ENCODE peak calls at places on chromosomes 3 and 15, in five cellular contexts. Z, A, D, L and Y are unnamed samples. For H3K27me3, the result is how much of the 10 kb centered on the place peaks cover.

GRCh38 chr3:134300520-134300919 is 49.9 kb upstream of the RYK start:
- DNase-seq in Z (no peak), A (no peak), D (no peak), L (no peak), Y (no peak)

GRCh38 chr15:77874071-77874470 is 203.4 kb downstream of the TBC1D2B start:
- DNase-seq in Z (no peak), A (no peak), D (no peak), L (no peak), Y (no peak)

GRCh38 chr3:58111513-58112184 is 99.1 kb downstream of the DNASE1L3 start:
- DNase-seq in Z (no peak), A (no peak), D (peak), L (peak), Y (peak)

GRCh38 chr15:36331531-36332275 is 247.7 kb upstream of the CDIN1 start:
- DNase-seq in Z (no peak), A (no peak), D (no peak), L (no peak), Y (no peak)

GRCh38 chr15:40314723-40315276 is 7.1 kb upstream of the PLCB2 start:
- DNase-seq in Z (peak), A (no peak), D (no peak), L (no peak), Y (no peak)

GRCh38 chr3:135871311-135871710 is 94.2 kb upstream of the PPP2R3A start:
- DNase-seq in Z (no peak), A (no peak), D (no peak), L (no peak), Y (no peak)

GRCh38 chr15:71153823-71154524 is 38.7 kb downstream of the THSD4 start:
- DNase-seq in Z (no peak), A (no peak), D (no peak), L (no peak), Y (no peak)

GRCh38 chr3:71341721-71342120 is 241.8 kb downstream of the FOXP1 start:
- DNase-seq in Z (peak), A (no peak), D (no peak), L (no peak), Y (no peak)

GRCh38 chr15:31905054-31905453 is 125.3 kb upstream of the CHRNA7 start:
- DNase-seq in Z (no peak), A (no peak), D (no peak), L (peak), Y (peak)

GRCh38 chr3:10707984-10708868 is 107.8 kb upstream of the SLC6A11 start:
- DNase-seq in Z (no peak), A (no peak), D (no peak), L (no peak), Y (no peak)

GRCh38 chr15:69591905-69592508 is 139.4 kb downstream of the RPLP1 start:
- DNase-seq in Z (no peak), A (no peak), D (no peak), L (no peak), Y (no peak)

GRCh38 chr3:31174055-31174454 is 279.6 kb upstream of the GADL1 start:
- DNase-seq in Z (no peak), A (no peak), D (no peak), L (no peak), Y (no peak)

GRCh38 chr3:69118555-69118954 is 3.8 kb downstream of the LMOD3 start:
- DNase-seq in Z (no peak), A (no peak), D (no peak), L (no peak), Y (no peak)

GRCh38 chr3:133797396-133798105 is 8.1 kb upstream of the SRPRB start:
- DNase-seq in Z (peak), A (no peak), D (no peak), L (no peak), Y (no peak)

GRCh38 chr3:141913150-141913811 is 36.8 kb downstream of the ATP1B3 start:
- DNase-seq in Z (peak), A (peak), D (no peak), L (peak), Y (no peak)

GRCh38 chr15:57323806-57324589 is 52.3 kb upstream of the CGNL1 start:
- DNase-seq in Z (peak), A (peak), D (no peak), L (peak), Y (peak)

GRCh38 chr3:50352762-50353161 is 2.1 kb downstream of the CYB561D2 start:
- DNase-seq in Z (peak), A (no peak), D (no peak), L (no peak), Y (no peak)

GRCh38 chr3:149004622-149005021 is 13.3 kb downstream of the GYG1 start:
- DNase-seq in Z (peak), A (no peak), D (no peak), L (no peak), Y (no peak)

GRCh38 chr3:150495563-150496168 is 50.6 kb downstream of the SERP1 start:
- DNase-seq in Z (peak), A (peak), D (no peak), L (no peak), Y (no peak)

GRCh38 chr15:76930831-76931396 is 635 bp upstream of the RCN2 start:
- DNase-seq in Z (no peak), A (no peak), D (no peak), L (no peak), Y (no peak)

GRCh38 chr3:38738630-38739395 is 77.2 kb downstream of the SCN10A start:
- DNase-seq in Z (peak), A (peak), D (no peak), L (peak), Y (no peak)

GRCh38 chr15:58510715-58511465 is 79.1 kb downstream of the LIPC start:
- DNase-seq in Z (peak), A (no peak), D (no peak), L (no peak), Y (no peak)

GRCh38 chr3:184381261-184382224 is 1.7 kb downstream of the CHRD start:
- DNase-seq in Z (no peak), A (no peak), D (no peak), L (no peak), Y (peak)

GRCh38 chr3:66469220-66469640 is 31.6 kb downstream of the LRIG1 start:
- DNase-seq in Z (peak), A (no peak), D (no peak), L (no peak), Y (no peak)

GRCh38 chr3:31027914-31028313 is 133.5 kb upstream of the GADL1 start:
- DNase-seq in Z (no peak), A (no peak), D (no peak), L (no peak), Y (no peak)

GRCh38 chr3:128481438-128481942 is 11.5 kb downstream of the GATA2 start:
- DNase-seq in Z (no peak), A (no peak), D (no peak), L (no peak), Y (no peak)

GRCh38 chr15:70236306-70237103 is 138.8 kb upstream of the TLE3 start:
- DNase-seq in Z (peak), A (no peak), D (no peak), L (no peak), Y (peak)

GRCh38 chr15:92430067-92430435 is 36.4 kb downstream of the ST8SIA2 start:
- DNase-seq in Z (no peak), A (no peak), D (no peak), L (no peak), Y (no peak)

GRCh38 chr3:141796436-141797166 is 33.4 kb downstream of the GRK7 start:
- DNase-seq in Z (no peak), A (peak), D (no peak), L (peak), Y (peak)

GRCh38 chr3:88000853-88001252 is 58.0 kb downstream of the CGGBP1 start:
- DNase-seq in Z (no peak), A (no peak), D (no peak), L (peak), Y (no peak)

GRCh38 chr3:5733995-5734394 is 546.5 kb downstream of the EDEM1 start:
- DNase-seq in Z (no peak), A (no peak), D (no peak), L (no peak), Y (no peak)

GRCh38 chr3:186166036-186166435 is 57.1 kb upstream of the ETV5 start:
- DNase-seq in Z (no peak), A (no peak), D (no peak), L (no peak), Y (no peak)

GRCh38 chr3:72679540-72680198 is 168.6 kb downstream of the SHQ1 start:
- DNase-seq in Z (no peak), A (no peak), D (no peak), L (no peak), Y (no peak)

GRCh38 chr3:163622384-163622783 is 1455.9 kb downstream of the SI start:
- DNase-seq in Z (no peak), A (no peak), D (no peak), L (no peak), Y (no peak)

GRCh38 chr3:119497824-119498187 is 541 bp upstream of the TIMMDC1 start:
- DNase-seq in Z (peak), A (no peak), D (peak), L (peak), Y (peak)

GRCh38 chr3:35800960-35801459 is 161.7 kb downstream of the ARPP21 start:
- DNase-seq in Z (no peak), A (no peak), D (no peak), L (no peak), Y (no peak)

GRCh38 chr3:171940250-171940649 is 97.1 kb downstream of the TMEM212 start:
- DNase-seq in Z (no peak), A (no peak), D (no peak), L (no peak), Y (no peak)

DNA sequence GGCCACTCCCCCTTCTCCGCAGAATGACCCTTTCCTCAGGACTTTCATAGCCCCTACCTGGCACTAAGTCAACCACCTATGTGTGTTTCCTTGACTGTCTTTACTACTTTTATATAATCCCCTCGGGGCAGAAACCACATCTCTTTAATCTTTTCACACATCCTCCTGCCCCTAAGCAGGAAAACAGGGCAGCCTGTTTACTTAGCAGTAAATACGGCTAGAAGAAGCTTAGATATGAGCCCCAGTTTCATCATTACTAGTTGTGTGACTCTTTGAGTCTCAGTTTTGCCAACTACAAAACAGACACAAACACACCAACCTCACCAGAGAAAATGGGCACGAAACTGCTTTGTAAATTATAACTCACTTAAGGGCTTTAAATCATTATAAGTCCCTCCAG is 98.3 kb downstream of the CYP19A1 start:
- DNase-seq in Z (no peak), A (no peak), D (no peak), L (no peak), Y (no peak)
- TF ChIP-seq POLR2A in Z (no peak), A (no peak), D (no peak), L (no peak), Y (no peak)

GRCh38 chr15:89494006-89494405 is 2.4 kb downstream of the RHCG start:
- DNase-seq in Z (no peak), A (no peak), D (no peak), L (no peak), Y (peak)
- H3K27me3 ChIP-seq in Z (half or more), A (under half), D (half or more), L (half or more), Y (under half)

DNA sequence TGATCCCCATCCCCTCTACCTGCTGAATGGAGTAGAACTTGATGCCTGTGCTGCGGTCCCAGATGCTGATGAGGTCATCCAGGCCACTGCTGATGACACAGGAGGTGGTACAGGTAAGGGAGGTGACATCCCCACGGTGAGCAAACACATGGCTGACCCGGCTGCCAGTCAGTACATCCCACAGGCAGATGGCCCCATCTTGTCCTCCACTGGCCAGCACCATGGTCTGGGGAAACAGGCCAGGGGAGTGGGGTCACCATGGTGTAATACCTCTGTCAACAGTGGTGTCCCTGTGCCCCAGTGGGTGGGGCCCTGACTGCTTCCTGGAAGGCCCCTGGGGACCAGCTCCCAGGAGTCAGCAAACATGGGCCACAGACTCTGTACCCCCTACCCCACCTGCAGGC is 33.3 kb downstream of the PTPN23 start:
- DNase-seq in Z (no peak), A (no peak), D (no peak), L (no peak), Y (no peak)
- TF ChIP-seq POLR2A in Z (no peak), A (no peak), D (no peak), L (no peak), Y (no peak)

DNA sequence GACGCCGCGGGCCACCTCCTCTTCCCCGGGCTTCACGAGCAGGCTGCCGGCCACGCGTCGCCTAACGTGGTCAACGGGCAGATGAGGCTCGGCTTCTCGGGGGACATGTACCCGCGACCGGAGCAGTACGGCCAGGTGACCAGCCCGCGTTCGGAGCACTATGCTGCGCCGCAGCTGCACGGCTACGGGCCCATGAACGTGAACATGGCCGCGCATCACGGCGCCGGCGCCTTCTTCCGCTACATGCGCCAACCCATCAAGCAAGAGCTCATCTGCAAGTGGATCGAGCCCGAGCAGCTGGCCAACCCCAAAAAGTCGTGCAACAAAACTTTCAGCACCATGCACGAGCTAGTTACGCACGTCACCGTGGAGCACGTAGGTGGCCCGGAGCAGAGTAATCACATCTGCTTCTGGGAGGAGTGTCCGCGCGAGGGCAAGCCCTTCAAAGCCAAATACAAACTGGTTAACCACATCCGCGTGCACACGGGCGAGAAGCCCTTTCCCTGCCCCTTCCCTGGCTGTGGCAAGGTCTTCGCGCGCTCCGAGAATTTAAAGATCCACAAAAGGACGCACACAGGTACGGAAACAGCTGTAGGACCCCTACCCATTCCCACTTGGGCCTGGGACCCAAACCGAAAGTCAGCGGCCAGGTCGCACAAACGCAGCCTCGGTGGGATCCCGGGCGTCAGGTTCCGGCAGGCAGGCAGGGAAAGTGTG is 1.5 kb downstream of the ZIC1 start:
- DNase-seq in Z (peak), A (no peak), D (no peak), L (no peak), Y (no peak)
- H3K27me3 ChIP-seq in Z (half or more), A (under half), D (half or more), L (half or more), Y (under half)

GRCh38 chr3:126475411-126476114 is at the start of gene ZXDC:
- DNase-seq in Z (peak), A (peak), D (peak), L (peak), Y (peak)
- TF ChIP-seq POLR2A in Z (peak), A (peak), D (no peak), L (no peak), Y (peak)